ENCODE peak calls at places on chromosomes 4 and X, in four cellular contexts. One of them, this sample, is unnamed.

GRCh38 chr4:3451956-3452355 is 10.2 kb downstream of the HGFAC start:
- DNase-seq in GM12878: no peak
- DNase-seq in GM23338: no peak
- DNase-seq in suprapubic skin: no peak
- DNase-seq in this sample: no peak

GRCh38 chrX:123084797-123085196 is 99.3 kb upstream of the GRIA3 start:
- DNase-seq in GM12878: no peak
- DNase-seq in GM23338: no peak
- DNase-seq in suprapubic skin: no peak
- DNase-seq in this sample: no peak

GRCh38 chr4:170047774-170048354 is 21.7 kb upstream of the MFAP3L start:
- DNase-seq in GM12878: no peak
- DNase-seq in GM23338: peak
- DNase-seq in suprapubic skin: peak
- DNase-seq in this sample: no peak

GRCh38 chr4:59805176-59805575 is 1395.0 kb upstream of the ADGRL3 start:
- DNase-seq in GM12878: no peak
- DNase-seq in GM23338: no peak
- DNase-seq in suprapubic skin: no peak
- DNase-seq in this sample: no peak

GRCh38 chr4:153467897-153468262 is 1.7 kb downstream of the TMEM131L start:
- DNase-seq in GM12878: no peak
- DNase-seq in GM23338: no peak
- DNase-seq in suprapubic skin: no peak
- DNase-seq in this sample: no peak

GRCh38 chr4:172207258-172207657 is 394.1 kb downstream of the GALNTL6 start:
- DNase-seq in GM12878: no peak
- DNase-seq in GM23338: no peak
- DNase-seq in suprapubic skin: no peak
- DNase-seq in this sample: no peak

GRCh38 chr4:142845293-142846070 is 619 bp downstream of the INPP4B start:
- DNase-seq in GM12878: no peak
- DNase-seq in GM23338: peak
- DNase-seq in suprapubic skin: no peak
- DNase-seq in this sample: peak

GRCh38 chr4:41749650-41750049 is 1.1 kb upstream of the PHOX2B start:
- DNase-seq in GM12878: no peak
- DNase-seq in GM23338: no peak
- DNase-seq in suprapubic skin: no peak
- DNase-seq in this sample: no peak

GRCh38 chr4:95732061-95732460 is 107.8 kb upstream of the PDHA2 start:
- DNase-seq in GM12878: no peak
- DNase-seq in GM23338: no peak
- DNase-seq in suprapubic skin: no peak
- DNase-seq in this sample: no peak

GRCh38 chr4:185991750-185992149 is 77.2 kb upstream of the TLR3 start:
- DNase-seq in GM12878: no peak
- DNase-seq in GM23338: no peak
- DNase-seq in suprapubic skin: no peak
- DNase-seq in this sample: no peak

GRCh38 chr4:99863-100262 is 24.4 kb upstream of the ZNF718 start:
- DNase-seq in GM12878: no peak
- DNase-seq in GM23338: peak
- DNase-seq in suprapubic skin: no peak
- DNase-seq in this sample: no peak

GRCh38 chr4:168797738-168798375 is 212.2 kb downstream of the CBR4 start:
- DNase-seq in GM12878: no peak
- DNase-seq in GM23338: no peak
- DNase-seq in suprapubic skin: no peak
- DNase-seq in this sample: no peak

GRCh38 chr4:173013232-173013932 is 155.2 kb upstream of the GALNT7 start:
- DNase-seq in GM12878: peak
- DNase-seq in GM23338: peak
- DNase-seq in suprapubic skin: no peak
- DNase-seq in this sample: no peak

GRCh38 chr4:4694296-4694772 is 152.5 kb upstream of the STX18 start:
- DNase-seq in GM12878: no peak
- DNase-seq in GM23338: peak
- DNase-seq in suprapubic skin: no peak
- DNase-seq in this sample: no peak

GRCh38 chr4:15443770-15444169 is 15.9 kb downstream of the C1QTNF7 start:
- DNase-seq in GM12878: no peak
- DNase-seq in GM23338: no peak
- DNase-seq in suprapubic skin: no peak
- DNase-seq in this sample: no peak

GRCh38 chr4:1249148-1249730 is 309 bp upstream of the CTBP1 start:
- DNase-seq in GM12878: no peak
- DNase-seq in GM23338: peak
- DNase-seq in suprapubic skin: peak
- DNase-seq in this sample: peak

GRCh38 chr4:147586032-147586431 is 31.2 kb upstream of the TMEM184C start:
- DNase-seq in GM12878: no peak
- DNase-seq in GM23338: no peak
- DNase-seq in suprapubic skin: no peak
- DNase-seq in this sample: no peak

GRCh38 chr4:82431026-82431745 is 796 bp downstream of the ENOPH1 start:
- DNase-seq in GM12878: no peak
- DNase-seq in GM23338: peak
- DNase-seq in suprapubic skin: no peak
- DNase-seq in this sample: no peak

GRCh38 chrX:14496674-14497073 is 32.7 kb upstream of the GLRA2 start:
- DNase-seq in GM12878: no peak
- DNase-seq in GM23338: no peak
- DNase-seq in suprapubic skin: no peak
- DNase-seq in this sample: no peak

GRCh38 chrX:53681661-53682060 is 4.9 kb downstream of the HUWE1 start:
- DNase-seq in GM12878: no peak
- DNase-seq in GM23338: no peak
- DNase-seq in suprapubic skin: no peak
- DNase-seq in this sample: no peak

GRCh38 chr4:48138511-48138910 is 4.5 kb upstream of the TXK start:
- DNase-seq in GM12878: no peak
- DNase-seq in GM23338: no peak
- DNase-seq in suprapubic skin: no peak
- DNase-seq in this sample: no peak

GRCh38 chrX:103396186-103396585 is 19.8 kb downstream of the BEX3 start:
- DNase-seq in GM12878: no peak
- DNase-seq in GM23338: no peak
- DNase-seq in suprapubic skin: no peak
- DNase-seq in this sample: no peak

GRCh38 chr4:156336516-156336915 is 382.9 kb upstream of the CTSO start:
- DNase-seq in GM12878: no peak
- DNase-seq in GM23338: no peak
- DNase-seq in suprapubic skin: no peak
- DNase-seq in this sample: no peak

GRCh38 chr4:41396869-41397268 is 140.1 kb downstream of the UCHL1 start:
- DNase-seq in GM12878: no peak
- DNase-seq in GM23338: no peak
- DNase-seq in suprapubic skin: no peak
- DNase-seq in this sample: no peak

GRCh38 chr4:151195801-151196200 is 81.2 kb upstream of the PRSS48 start:
- DNase-seq in GM12878: no peak
- DNase-seq in GM23338: no peak
- DNase-seq in suprapubic skin: no peak
- DNase-seq in this sample: no peak

GRCh38 chr4:90181644-90182043 is 54.5 kb downstream of the CCSER1 start:
- DNase-seq in GM12878: no peak
- DNase-seq in GM23338: no peak
- DNase-seq in suprapubic skin: no peak
- DNase-seq in this sample: no peak

GRCh38 chr4:33722800-33723511 is 2521.4 kb downstream of the ARAP2 start:
- DNase-seq in GM12878: no peak
- DNase-seq in GM23338: no peak
- DNase-seq in suprapubic skin: no peak
- DNase-seq in this sample: no peak

GRCh38 chr4:172726001-172726423 is 442.6 kb upstream of the GALNT7 start:
- DNase-seq in GM12878: no peak
- DNase-seq in GM23338: no peak
- DNase-seq in suprapubic skin: no peak
- DNase-seq in this sample: no peak

GRCh38 chr4:167021545-167022155 is 212.6 kb downstream of the SPOCK3 start:
- DNase-seq in GM12878: peak
- DNase-seq in GM23338: peak
- DNase-seq in suprapubic skin: peak
- DNase-seq in this sample: peak

GRCh38 chr4:13193662-13194061 is 290.5 kb downstream of the RAB28 start:
- DNase-seq in GM12878: no peak
- DNase-seq in GM23338: peak
- DNase-seq in suprapubic skin: no peak
- DNase-seq in this sample: no peak

GRCh38 chrX:19097553-19097952 is 24.7 kb downstream of the ADGRG2 start:
- DNase-seq in GM12878: no peak
- DNase-seq in GM23338: peak
- DNase-seq in suprapubic skin: no peak
- DNase-seq in this sample: no peak

GRCh38 chr4:185721949-185722316 is 90.1 kb downstream of the SORBS2 start:
- DNase-seq in GM12878: no peak
- DNase-seq in GM23338: no peak
- DNase-seq in suprapubic skin: no peak
- DNase-seq in this sample: no peak

GRCh38 chr4:82624819-82625218 is 63.0 kb upstream of the TMEM150C start:
- DNase-seq in GM12878: no peak
- DNase-seq in GM23338: no peak
- DNase-seq in suprapubic skin: no peak
- DNase-seq in this sample: no peak

GRCh38 chrX:79259073-79259689 is 108.0 kb downstream of the ITM2A start:
- DNase-seq in GM12878: peak
- DNase-seq in GM23338: no peak
- DNase-seq in suprapubic skin: no peak
- DNase-seq in this sample: no peak

GRCh38 chrX:124098089-124098488 is 136.6 kb downstream of the STAG2 start:
- DNase-seq in GM12878: no peak
- DNase-seq in GM23338: peak
- DNase-seq in suprapubic skin: no peak
- DNase-seq in this sample: no peak

DNA sequence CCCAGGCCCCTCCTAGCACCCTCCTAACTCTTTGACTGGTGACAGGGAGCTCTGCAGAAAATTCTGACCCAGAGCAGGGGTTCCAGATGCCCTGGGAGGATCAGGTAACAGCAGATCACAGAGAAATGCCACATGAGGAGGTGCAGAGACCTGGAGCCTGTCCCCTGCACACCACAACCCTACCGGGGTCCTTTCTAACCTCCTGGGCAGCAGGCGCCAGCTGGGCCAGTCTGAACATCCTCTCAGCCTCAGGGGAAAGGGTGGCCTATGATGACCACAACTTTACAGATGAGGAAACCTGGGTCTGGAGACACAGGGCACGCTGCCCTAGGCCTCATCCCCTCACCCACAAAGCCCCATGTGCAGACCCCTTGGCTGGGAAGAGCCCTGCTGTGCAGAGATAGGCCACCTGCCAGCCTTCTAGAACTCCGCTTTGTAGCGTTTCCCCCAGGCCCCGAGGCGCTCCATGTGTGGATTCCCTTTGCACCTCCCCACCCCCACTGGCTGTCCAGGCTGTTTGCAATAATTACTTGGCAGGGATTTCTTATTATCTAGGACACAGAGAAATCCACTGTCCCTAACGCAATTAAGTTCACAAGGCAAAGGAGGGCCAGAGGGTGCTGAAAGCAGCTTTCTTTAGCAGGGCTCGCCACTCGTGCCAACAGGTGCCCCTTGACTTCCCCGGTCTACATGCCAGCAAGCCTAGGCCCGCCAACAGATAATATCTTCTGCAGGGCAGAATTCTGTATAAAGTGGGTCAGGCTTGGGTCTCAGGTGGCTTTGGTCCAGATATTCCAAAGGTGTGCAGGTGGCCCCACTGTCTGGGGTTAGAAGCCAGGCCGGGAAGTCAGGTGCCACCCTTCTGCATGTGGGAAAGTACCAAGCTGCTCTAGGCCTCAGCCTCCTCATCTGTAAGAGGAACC is 36.4 kb downstream of the WDR1 start:
- DNase-seq in GM12878: no peak
- DNase-seq in GM23338: no peak
- DNase-seq in suprapubic skin: peak
- DNase-seq in this sample: peak
- TF ChIP-seq POLR2AphosphoS5 in GM12878: no peak
- TF ChIP-seq POLR2AphosphoS5 in GM23338: no peak
- TF ChIP-seq POLR2AphosphoS5 in suprapubic skin: no peak
- TF ChIP-seq POLR2AphosphoS5 in this sample: no peak

DNA sequence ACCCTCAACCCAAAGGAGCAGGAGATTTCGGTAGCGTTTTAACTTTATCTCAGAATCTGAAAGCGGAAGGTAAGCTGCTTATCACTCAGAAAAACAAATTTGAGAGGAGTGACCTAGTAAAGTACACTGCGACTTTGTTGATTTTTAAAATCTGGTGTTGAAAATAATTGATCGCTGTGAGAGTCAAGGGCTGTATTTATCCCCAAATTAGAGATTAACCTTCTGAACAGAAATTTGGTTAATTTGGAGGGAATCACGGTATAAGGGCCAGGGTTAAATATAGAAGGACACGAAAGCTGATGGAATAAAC is 212 bp downstream of the CLCN4 start:
- DNase-seq in GM12878: no peak
- DNase-seq in GM23338: no peak
- DNase-seq in suprapubic skin: no peak
- DNase-seq in this sample: no peak
- TF ChIP-seq POLR2AphosphoS5 in GM12878: no peak
- TF ChIP-seq POLR2AphosphoS5 in GM23338: no peak
- TF ChIP-seq POLR2AphosphoS5 in suprapubic skin: no peak
- TF ChIP-seq POLR2AphosphoS5 in this sample: no peak

GRCh38 chr4:107319386-107319785 is 283.3 kb upstream of the DKK2 start:
- DNase-seq in GM12878: no peak
- DNase-seq in GM23338: no peak
- DNase-seq in suprapubic skin: no peak
- DNase-seq in this sample: no peak
- TF ChIP-seq POLR2AphosphoS5 in GM12878: no peak
- TF ChIP-seq POLR2AphosphoS5 in GM23338: no peak
- TF ChIP-seq POLR2AphosphoS5 in suprapubic skin: no peak
- TF ChIP-seq POLR2AphosphoS5 in this sample: no peak

DNA sequence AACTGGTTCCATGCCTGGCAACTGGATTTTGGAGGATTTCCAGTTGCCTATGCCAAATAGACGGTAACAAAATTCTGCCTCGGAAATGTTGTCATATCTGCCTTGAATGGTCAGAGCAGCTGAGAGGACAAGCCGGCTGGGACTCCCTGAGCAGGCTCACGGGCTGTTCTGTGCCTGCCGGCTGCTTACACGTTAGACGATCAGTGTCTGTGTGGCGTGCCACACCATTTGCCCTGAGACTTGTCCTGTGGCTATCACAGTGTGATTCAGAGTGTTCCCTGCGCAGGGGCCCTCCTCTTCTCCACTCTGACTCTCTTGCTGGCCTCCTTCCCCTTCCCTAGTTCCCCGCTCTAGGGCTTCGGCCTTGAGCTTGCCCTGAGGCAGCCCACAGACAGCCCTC is 42.4 kb downstream of the RAI2 start:
- DNase-seq in GM12878: no peak
- DNase-seq in GM23338: no peak
- DNase-seq in suprapubic skin: no peak
- DNase-seq in this sample: no peak
- TF ChIP-seq POLR2AphosphoS5 in GM12878: no peak
- TF ChIP-seq POLR2AphosphoS5 in GM23338: no peak
- TF ChIP-seq POLR2AphosphoS5 in suprapubic skin: no peak
- TF ChIP-seq POLR2AphosphoS5 in this sample: no peak